ENCODE peak calls at places on chromosomes 1 and 21, in five cellular contexts. M is PC-3, P is GM12865, H is esophagus muscularis mucosa, N is heart right ventricle. B is an unnamed sample.
A peak's percentile ranks its signal among the peaks of the same experiment; 100 is the strongest.

GRCh38 chr1:53986458-53986857 is 31.5 kb downstream of the LDLRAD1 start:
- DNase-seq in H (no peak), P (no peak), N (no peak), M (no peak), B (no peak)

GRCh38 chr1:246008256-246008901 is 498.7 kb downstream of the SMYD3 start:
- DNase-seq in M (no peak), P (no peak), H (no peak), N (no peak), B (peak; percentile 13)

GRCh38 chr1:213982814-213983588 is 4.8 kb upstream of the PROX1 start:
- DNase-seq in H (no peak), N (peak; percentile 46), P (no peak), M (no peak), B (peak; percentile 34)

GRCh38 chr1:66598670-66599069 is 64.7 kb downstream of the SGIP1 start:
- DNase-seq in N (no peak), H (no peak), P (no peak), M (peak; percentile 47), B (no peak)

GRCh38 chr1:109283748-109284600 is 1.0 kb upstream of the PSRC1 start:
- DNase-seq in P (no peak), H (no peak), N (no peak), M (no peak), B (no peak)

GRCh38 chr21:39519835-39520234 is 68.1 kb downstream of the SH3BGR start:
- DNase-seq in N (no peak), M (no peak), P (no peak), H (no peak), B (no peak)

GRCh38 chr1:33876970-33877680 is 13.2 kb downstream of the HMGB4 start:
- DNase-seq in M (peak; percentile 46), N (peak; percentile 21), H (no peak), P (no peak), B (no peak)

GRCh38 chr21:32772281-32773047 is 909 bp upstream of the PAXBP1 start:
- DNase-seq in M (peak; percentile 36), H (no peak), N (no peak), P (peak; percentile 63), B (no peak)

DNA sequence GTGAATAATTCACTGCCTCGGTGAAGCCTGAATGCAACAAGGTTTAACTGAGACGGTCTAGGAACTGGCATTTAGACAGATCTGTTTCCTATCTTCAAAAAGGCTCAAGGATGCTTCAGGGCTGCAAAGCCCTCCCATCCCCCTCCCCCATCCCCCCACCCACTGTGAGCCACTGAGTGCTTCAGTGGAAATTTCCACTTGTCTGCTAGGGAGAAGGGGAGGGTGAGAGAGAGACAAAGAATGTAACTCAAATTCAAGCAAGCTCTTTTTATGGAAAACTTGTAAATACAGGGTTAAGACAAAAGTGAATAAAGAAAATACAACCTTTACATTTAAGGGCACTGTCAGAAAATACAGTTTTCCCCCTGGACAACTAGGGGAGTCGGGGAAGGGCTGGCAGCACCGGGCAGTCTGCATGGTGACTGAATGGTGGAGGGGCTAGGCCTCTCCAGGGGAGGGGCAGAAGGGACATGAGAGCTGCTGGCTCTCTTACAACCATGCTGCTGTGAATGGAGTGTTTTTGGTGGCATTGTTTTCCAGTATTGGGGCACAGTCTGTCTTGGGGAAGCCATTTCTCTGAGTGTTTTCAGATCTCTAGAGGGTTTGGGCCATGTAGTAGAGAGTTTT is 56.7 kb downstream of the MRPS6 start:
- DNase-seq in M (no peak), N (no peak), P (no peak), H (peak; percentile 34), B (no peak)
- H3K4me3 ChIP-seq in M (no peak overlapping the region), N (peak overlapping the region; percentile 5), P (no peak overlapping the region), H (peak overlapping the region; percentile 31), B (no peak overlapping the region)

GRCh38 chr1:215767761-215768160 is 200.7 kb downstream of the KCTD3 start:
- DNase-seq in H (no peak), N (no peak), P (no peak), M (no peak), B (no peak)

GRCh38 chr1:215766521-215766920 is 199.4 kb downstream of the KCTD3 start:
- DNase-seq in N (no peak), H (no peak), P (no peak), M (no peak), B (no peak)

DNA sequence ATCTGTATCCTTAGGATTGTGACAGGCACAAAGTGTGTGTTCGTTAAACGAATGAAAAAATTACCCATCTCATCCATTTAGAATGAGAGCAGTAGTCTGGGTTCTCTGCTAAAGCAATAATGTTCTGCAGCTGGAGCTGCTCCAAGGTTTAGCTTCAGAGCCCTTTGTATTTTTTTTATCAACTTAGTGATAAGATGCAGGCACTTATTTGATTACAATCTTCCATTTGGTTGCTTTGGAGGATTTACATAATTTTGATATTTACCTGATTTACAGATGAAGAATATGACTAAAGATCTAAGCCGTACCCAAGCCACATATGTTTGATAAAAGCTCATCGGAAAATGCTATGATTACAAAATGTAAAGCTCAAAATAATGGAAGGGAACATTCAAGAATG is 201.2 kb downstream of the KCTD3 start:
- DNase-seq in P (no peak), M (no peak), N (no peak), H (no peak), B (no peak)
- H3K4me3 ChIP-seq in P (no peak overlapping the region), M (no peak overlapping the region), N (no peak overlapping the region), H (no peak overlapping the region), B (no peak overlapping the region)

GRCh38 chr1:203150511-203151297 is 23.2 kb downstream of the ADORA1 start:
- DNase-seq in M (no peak), H (no peak), P (no peak), N (no peak), B (no peak)

GRCh38 chr1:203149188-203149840 is 21.8 kb downstream of the ADORA1 start:
- DNase-seq in M (no peak), N (no peak), P (no peak), H (no peak), B (no peak)

GRCh38 chr1:203152158-203153034 is 23.2 kb downstream of the MYBPH start:
- DNase-seq in M (peak; percentile 82), P (no peak), H (no peak), N (no peak), B (no peak)

GRCh38 chr1:203153051-203153988 is 22.3 kb downstream of the MYBPH start:
- DNase-seq in N (no peak), M (no peak), H (no peak), P (no peak), B (no peak)

GRCh38 chr1:203151362-203152157 is 24.0 kb downstream of the ADORA1 start:
- DNase-seq in N (no peak), H (no peak), M (no peak), P (no peak), B (no peak)
- H3K4me3 ChIP-seq in N (no peak overlapping the region), H (no peak overlapping the region), M (no peak overlapping the region), P (no peak overlapping the region), B (no peak overlapping the region)

GRCh38 chr1:108047085-108047484 is 82.1 kb upstream of the VAV3 start:
- DNase-seq in M (no peak), H (no peak), N (no peak), P (no peak), B (no peak)
- H3K4me3 ChIP-seq in M (no peak overlapping the region), H (no peak overlapping the region), N (no peak overlapping the region), P (no peak overlapping the region), B (no peak overlapping the region)